ENCODE peak calls at places on chromosomes 11 and 22, in nine cellular contexts. N, X, K, R, W, G, F, C and Z are unnamed samples.

GRCh38 chr22:22357024-22357868 is 112.7 kb downstream of the VPREB1 start:
- DNase-seq in N (peak), X (peak), K (peak), R (peak), W (peak), G (peak), F (peak), C (peak), Z (peak)

GRCh38 chr11:105181100-105181499 is 41.5 kb upstream of the CARD18 start:
- DNase-seq in N (no peak), X (no peak), K (no peak), R (no peak), W (peak), G (no peak), F (no peak), C (no peak), Z (no peak)

GRCh38 chr22:40241200-40241763 is 63.6 kb downstream of the TNRC6B start:
- DNase-seq in N (no peak), X (no peak), K (no peak), R (no peak), W (no peak), G (peak), F (no peak), C (no peak), Z (no peak)

GRCh38 chr11:31861011-31861410 is 49.9 kb upstream of the PAX6 start:
- DNase-seq in N (no peak), X (no peak), K (no peak), R (no peak), W (no peak), G (no peak), F (no peak), C (no peak), Z (no peak)

GRCh38 chr22:44449683-44450425 is 48.2 kb downstream of the RTL6 start:
- DNase-seq in N (no peak), X (no peak), K (no peak), R (no peak), W (no peak), G (no peak), F (no peak), C (no peak), Z (no peak)

GRCh38 chr11:36057372-36058045 is 113.6 kb downstream of the LDLRAD3 start:
- DNase-seq in N (no peak), X (peak), K (no peak), R (no peak), W (no peak), G (no peak), F (no peak), C (no peak), Z (no peak)

GRCh38 chr22:37009490-37009889 is 9.8 kb downstream of the TST start:
- DNase-seq in N (no peak), X (no peak), K (no peak), R (no peak), W (no peak), G (no peak), F (peak), C (no peak), Z (no peak)

GRCh38 chr11:429391-429790 is 12.4 kb downstream of the ANO9 start:
- DNase-seq in N (no peak), X (no peak), K (no peak), R (no peak), W (no peak), G (no peak), F (no peak), C (no peak), Z (no peak)

GRCh38 chr11:47383106-47383505 is 4.8 kb upstream of the SPI1 start:
- DNase-seq in N (no peak), X (no peak), K (no peak), R (no peak), W (no peak), G (no peak), F (no peak), C (no peak), Z (no peak)

GRCh38 chr11:122811721-122812120 is 26.6 kb upstream of the CRTAM start:
- DNase-seq in N (no peak), X (no peak), K (no peak), R (no peak), W (no peak), G (no peak), F (no peak), C (no peak), Z (no peak)

GRCh38 chr22:36757608-36758220 is 18.2 kb downstream of the IFT27 start:
- DNase-seq in N (peak), X (peak), K (peak), R (peak), W (peak), G (peak), F (peak), C (peak), Z (peak)

GRCh38 chr11:129598378-129598777 is 217.3 kb upstream of the TMEM45B start:
- DNase-seq in N (no peak), X (no peak), K (no peak), R (no peak), W (no peak), G (no peak), F (no peak), C (no peak), Z (no peak)

GRCh38 chr11:85663781-85664560 is 958 bp downstream of the CREBZF start:
- DNase-seq in N (peak), X (peak), K (peak), R (peak), W (peak), G (peak), F (peak), C (peak), Z (peak)

GRCh38 chr11:65470433-65470832 is 28.4 kb upstream of the MALAT1 start:
- DNase-seq in N (no peak), X (no peak), K (no peak), R (no peak), W (no peak), G (no peak), F (no peak), C (no peak), Z (no peak)

GRCh38 chr11:79940976-79941735 is 500.3 kb upstream of the TENM4 start:
- DNase-seq in N (no peak), X (no peak), K (no peak), R (no peak), W (no peak), G (no peak), F (no peak), C (no peak), Z (no peak)

GRCh38 chr22:33919591-33920501 is at the start of gene LARGE1:
- DNase-seq in N (no peak), X (peak), K (no peak), R (no peak), W (peak), G (peak), F (peak), C (peak), Z (no peak)

GRCh38 chr11:330694-331314 is 10.1 kb upstream of the IFITM3 start:
- DNase-seq in N (no peak), X (peak), K (no peak), R (peak), W (no peak), G (no peak), F (no peak), C (no peak), Z (no peak)

GRCh38 chr11:75589933-75590332 is 27.9 kb downstream of the SERPINH1 start:
- DNase-seq in N (no peak), X (no peak), K (no peak), R (no peak), W (no peak), G (no peak), F (no peak), C (peak), Z (no peak)